ENCODE peak calls at places on chromosomes 1 and 21, in nine cellular contexts. X, K, Z, U, S, B, L, F and D are unnamed samples.
A peak's percentile ranks its signal among the peaks of the same experiment; 100 is the strongest.

GRCh38 chr1:14915356-14916054 is 238.0 kb upstream of the TMEM51 start:
- DNase-seq in X (peak; percentile 33), K (peak; percentile 66), Z (peak; percentile 47), U (peak; percentile 74), S (peak; percentile 50), B (peak; percentile 67), L (peak; percentile 67), F (peak; percentile 47), D (peak; percentile 66)

GRCh38 chr1:244349103-244349531 is 102.6 kb downstream of the ADSS2 start:
- DNase-seq in X (peak; percentile 19), K (no peak), Z (no peak), U (no peak), S (peak; percentile 47), B (peak; percentile 7), L (no peak), F (peak; percentile 92), D (no peak)

GRCh38 chr1:153613406-153613805 is 469 bp upstream of the S100A16 start:
- DNase-seq in X (no peak), K (no peak), Z (no peak), U (no peak), S (no peak), B (no peak), L (no peak), F (no peak), D (no peak)

GRCh38 chr21:36890086-36890485 is 76.4 kb downstream of the HLCS start:
- DNase-seq in X (no peak), K (no peak), Z (no peak), U (no peak), S (no peak), B (no peak), L (no peak), F (no peak), D (no peak)

GRCh38 chr1:24216254-24216653 is 29.2 kb upstream of the IFNLR1 start:
- DNase-seq in X (no peak), K (peak; percentile 33), Z (no peak), U (peak; percentile 23), S (no peak), B (no peak), L (peak; percentile 23), F (no peak), D (no peak)

GRCh38 chr1:209076688-209077087 is 506.8 kb upstream of the CAMK1G start:
- DNase-seq in X (no peak), K (no peak), Z (peak; percentile 10), U (peak; percentile 74), S (no peak), B (no peak), L (no peak), F (peak; percentile 10), D (no peak)

GRCh38 chr1:213989071-213989739 is 1.4 kb downstream of the PROX1 start:
- DNase-seq in X (no peak), K (peak; percentile 42), Z (no peak), U (peak; percentile 81), S (no peak), B (peak; percentile 59), L (no peak), F (peak; percentile 42), D (peak; percentile 55)

GRCh38 chr21:43361127-43361492 is 65.8 kb downstream of the SIK1 start:
- DNase-seq in X (peak; percentile 61), K (peak; percentile 46), Z (peak; percentile 52), U (no peak), S (no peak), B (no peak), L (no peak), F (no peak), D (no peak)

GRCh38 chr1:244447552-244447951 is 4.2 kb downstream of the ADSS2 start:
- DNase-seq in X (no peak), K (no peak), Z (no peak), U (peak; percentile 40), S (no peak), B (no peak), L (no peak), F (peak; percentile 41), D (no peak)

GRCh38 chr1:43995984-43996732 is 4.8 kb downstream of the CCDC24 start:
- DNase-seq in X (no peak), K (no peak), Z (no peak), U (no peak), S (no peak), B (no peak), L (no peak), F (no peak), D (no peak)

GRCh38 chr1:46418976-46419375 is 24.9 kb downstream of the FAAH start:
- DNase-seq in X (no peak), K (no peak), Z (no peak), U (no peak), S (no peak), B (no peak), L (no peak), F (no peak), D (no peak)

GRCh38 chr1:20726932-20727745 is 5.4 kb downstream of the SH2D5 start:
- DNase-seq in X (no peak), K (no peak), Z (no peak), U (no peak), S (no peak), B (no peak), L (no peak), F (no peak), D (peak; percentile 17)
- H3K27ac ChIP-seq in X (no peak overlapping the region), K (no peak overlapping the region), Z (no peak overlapping the region), U (no peak overlapping the region), S (no peak overlapping the region), B (no peak overlapping the region), L (no peak overlapping the region), F (no peak overlapping the region), D (no peak overlapping the region)

GRCh38 chr1:231600461-231600976 is 26.1 kb upstream of the DISC1 start:
- DNase-seq in X (no peak), K (peak; percentile 31), Z (no peak), U (no peak), S (no peak), B (no peak), L (no peak), F (peak; percentile 7), D (no peak)
- H3K4me1 ChIP-seq in X (peaks cover 8% of the 10 kb centered on the region), K (peaks cover 7% of the 10 kb centered on the region), Z (peaks cover 15% of the 10 kb centered on the region), U (peaks cover 3% of the 10 kb centered on the region), S (no peaks in the 10 kb centered on the region), B (peaks cover 2% of the 10 kb centered on the region), L (no peaks in the 10 kb centered on the region), F (peaks cover 8% of the 10 kb centered on the region), D (peaks cover 4% of the 10 kb centered on the region)

GRCh38 chr21:17726047-17726446 is 93.1 kb downstream of the C21orf91 start:
- DNase-seq in X (no peak), K (no peak), Z (no peak), U (peak; percentile 43), S (no peak), B (no peak), L (no peak), F (no peak), D (no peak)
- TF ChIP-seq CTCF in X (no peak), K (no peak), Z (no peak), U (peak; percentile 32), S (no peak), B (peak; percentile 52), L (no peak), F (no peak), D (no peak)

GRCh38 chr1:63674865-63675815 is 81.9 kb downstream of the PGM1 start:
- DNase-seq in X (no peak), K (no peak), Z (no peak), U (no peak), S (no peak), B (no peak), L (peak; percentile 65), F (no peak), D (peak; percentile 35)
- H3K27ac ChIP-seq in X (no peak overlapping the region), K (peak overlapping the region; percentile 57), Z (peak overlapping the region; percentile 22), U (no peak overlapping the region), S (peak overlapping the region; percentile 55), B (no peak overlapping the region), L (peak overlapping the region; percentile 71), F (no peak overlapping the region), D (peak overlapping the region; percentile 23)

GRCh38 chr1:168466703-168467081 is 77.1 kb downstream of the XCL2 start:
- DNase-seq in X (no peak), K (no peak), Z (no peak), U (no peak), S (no peak), B (no peak), L (no peak), F (no peak), D (no peak)

GRCh38 chr1:168468042-168468809 is 75.6 kb downstream of the XCL2 start:
- DNase-seq in X (no peak), K (no peak), Z (no peak), U (peak; percentile 34), S (no peak), B (no peak), L (no peak), F (no peak), D (no peak)

GRCh38 chr1:168465942-168466702 is 77.7 kb downstream of the XCL2 start:
- DNase-seq in X (peak; percentile 16), K (peak; percentile 73), Z (peak; percentile 64), U (no peak), S (no peak), B (no peak), L (no peak), F (no peak), D (no peak)

GRCh38 chr1:168468822-168469221 is 75.0 kb downstream of the XCL2 start:
- DNase-seq in X (no peak), K (no peak), Z (no peak), U (no peak), S (no peak), B (no peak), L (no peak), F (no peak), D (no peak)

GRCh38 chr1:168467452-168467851 is 76.3 kb downstream of the XCL2 start:
- DNase-seq in X (no peak), K (no peak), Z (no peak), U (no peak), S (no peak), B (no peak), L (no peak), F (no peak), D (no peak)
- H3K4me1 ChIP-seq in X (peaks cover 40% of the 10 kb centered on the region), K (peaks cover 22% of the 10 kb centered on the region), Z (peaks cover 34% of the 10 kb centered on the region), U (peaks cover 5% of the 10 kb centered on the region), S (no peaks in the 10 kb centered on the region), B (peaks cover 8% of the 10 kb centered on the region), L (peaks cover 12% of the 10 kb centered on the region), F (no peaks in the 10 kb centered on the region), D (peaks cover 8% of the 10 kb centered on the region)

GRCh38 chr1:94285026-94285654 is 47.8 kb upstream of the ARHGAP29 start:
- DNase-seq in X (no peak), K (no peak), Z (no peak), U (no peak), S (no peak), B (no peak), L (no peak), F (peak; percentile 87), D (no peak)

GRCh38 chr1:94284481-94284880 is 47.1 kb upstream of the ARHGAP29 start:
- DNase-seq in X (no peak), K (no peak), Z (no peak), U (no peak), S (no peak), B (no peak), L (no peak), F (no peak), D (no peak)

GRCh38 chr1:94282143-94282711 is 44.8 kb upstream of the ARHGAP29 start:
- DNase-seq in X (no peak), K (no peak), Z (no peak), U (no peak), S (no peak), B (no peak), L (no peak), F (no peak), D (no peak)

GRCh38 chr1:94283462-94283861 is 46.1 kb upstream of the ARHGAP29 start:
- DNase-seq in X (no peak), K (no peak), Z (no peak), U (no peak), S (no peak), B (no peak), L (no peak), F (no peak), D (no peak)

GRCh38 chr1:94286864-94287437 is 49.6 kb upstream of the ARHGAP29 start:
- DNase-seq in X (no peak), K (no peak), Z (no peak), U (no peak), S (no peak), B (no peak), L (no peak), F (no peak), D (no peak)
- TF ChIP-seq CTCF in X (no peak), K (no peak), Z (no peak), U (no peak), S (no peak), B (no peak), L (no peak), F (no peak), D (no peak)